ENCODE peak calls at places on chromosomes 11 and 22, in ten cellular contexts. One of them, this sample, is unnamed.
A peak's percentile ranks its signal among the peaks of the same experiment; 100 is the strongest.

GRCh38 chr11:7648264-7648663 is 25.0 kb downstream of the CYB5R2 start:
- DNase-seq in DND-41: no peak
- DNase-seq in occipital lobe: no peak
- DNase-seq in amniotic stem cell: no peak
- DNase-seq in HEK293T: no peak
- DNase-seq in mammary epithelial cell: no peak
- DNase-seq in stimulated activated CD4-positive, alpha-beta T cell treated with anti-CD3 and anti-CD28 coated beads, Interleukin-1b, Interleukin-23, amount 100 ng/mL, for 24 hours: no peak
- DNase-seq in HuH-7: no peak
- DNase-seq in small intestine: peak; percentile 83
- DNase-seq in retina: no peak
- DNase-seq in this sample: no peak

GRCh38 chr11:2795491-2795991 is 90.0 kb downstream of the CDKN1C start:
- DNase-seq in HEK293T: no peak
- DNase-seq in mammary epithelial cell: no peak
- DNase-seq in small intestine: no peak
- DNase-seq in retina: no peak
- DNase-seq in DND-41: no peak
- DNase-seq in occipital lobe: no peak
- DNase-seq in HuH-7: no peak
- DNase-seq in amniotic stem cell: no peak
- DNase-seq in stimulated activated CD4-positive, alpha-beta T cell treated with anti-CD3 and anti-CD28 coated beads, Interleukin-1b, Interleukin-23, amount 100 ng/mL, for 24 hours: no peak
- DNase-seq in this sample: no peak

GRCh38 chr11:45108070-45109064 is 38.1 kb upstream of the PRDM11 start:
- DNase-seq in mammary epithelial cell: no peak
- DNase-seq in HEK293T: no peak
- DNase-seq in stimulated activated CD4-positive, alpha-beta T cell treated with anti-CD3 and anti-CD28 coated beads, Interleukin-1b, Interleukin-23, amount 100 ng/mL, for 24 hours: no peak
- DNase-seq in small intestine: peak; percentile 53
- DNase-seq in occipital lobe: no peak
- DNase-seq in amniotic stem cell: no peak
- DNase-seq in retina: no peak
- DNase-seq in DND-41: no peak
- DNase-seq in HuH-7: no peak
- DNase-seq in this sample: no peak

GRCh38 chr22:47547239-47547661 is 784.8 kb downstream of the TBC1D22A start:
- DNase-seq in mammary epithelial cell: no peak
- DNase-seq in occipital lobe: no peak
- DNase-seq in amniotic stem cell: no peak
- DNase-seq in retina: no peak
- DNase-seq in DND-41: no peak
- DNase-seq in small intestine: no peak
- DNase-seq in HuH-7: no peak
- DNase-seq in HEK293T: no peak
- DNase-seq in stimulated activated CD4-positive, alpha-beta T cell treated with anti-CD3 and anti-CD28 coated beads, Interleukin-1b, Interleukin-23, amount 100 ng/mL, for 24 hours: no peak
- DNase-seq in this sample: no peak

GRCh38 chr11:92226331-92227232 is 2.0 kb downstream of the FAT3 start:
- DNase-seq in stimulated activated CD4-positive, alpha-beta T cell treated with anti-CD3 and anti-CD28 coated beads, Interleukin-1b, Interleukin-23, amount 100 ng/mL, for 24 hours: no peak
- DNase-seq in small intestine: no peak
- DNase-seq in retina: peak; percentile 82
- DNase-seq in HEK293T: peak; percentile 27
- DNase-seq in amniotic stem cell: no peak
- DNase-seq in occipital lobe: peak; percentile 43
- DNase-seq in HuH-7: no peak
- DNase-seq in mammary epithelial cell: peak; percentile 7
- DNase-seq in DND-41: no peak
- DNase-seq in this sample: no peak

GRCh38 chr11:57324154-57324885 is 432 bp downstream of the TNKS1BP1 start:
- DNase-seq in HEK293T: peak; percentile 47
- DNase-seq in stimulated activated CD4-positive, alpha-beta T cell treated with anti-CD3 and anti-CD28 coated beads, Interleukin-1b, Interleukin-23, amount 100 ng/mL, for 24 hours: no peak
- DNase-seq in amniotic stem cell: peak; percentile 19
- DNase-seq in mammary epithelial cell: no peak
- DNase-seq in HuH-7: peak; percentile 55
- DNase-seq in retina: peak; percentile 87
- DNase-seq in DND-41: peak; percentile 56
- DNase-seq in small intestine: no peak
- DNase-seq in occipital lobe: no peak
- DNase-seq in this sample: no peak

GRCh38 chr11:62540804-62541671 is 5.6 kb downstream of the AHNAK start:
- DNase-seq in small intestine: no peak
- DNase-seq in stimulated activated CD4-positive, alpha-beta T cell treated with anti-CD3 and anti-CD28 coated beads, Interleukin-1b, Interleukin-23, amount 100 ng/mL, for 24 hours: no peak
- DNase-seq in DND-41: no peak
- DNase-seq in HuH-7: no peak
- DNase-seq in mammary epithelial cell: no peak
- DNase-seq in HEK293T: no peak
- DNase-seq in occipital lobe: no peak
- DNase-seq in amniotic stem cell: no peak
- DNase-seq in retina: no peak
- DNase-seq in this sample: no peak

GRCh38 chr11:28228196-28228595 is 120.0 kb downstream of the METTL15 start:
- DNase-seq in amniotic stem cell: no peak
- DNase-seq in small intestine: no peak
- DNase-seq in HEK293T: no peak
- DNase-seq in mammary epithelial cell: peak; percentile 10
- DNase-seq in retina: no peak
- DNase-seq in occipital lobe: no peak
- DNase-seq in HuH-7: no peak
- DNase-seq in DND-41: no peak
- DNase-seq in stimulated activated CD4-positive, alpha-beta T cell treated with anti-CD3 and anti-CD28 coated beads, Interleukin-1b, Interleukin-23, amount 100 ng/mL, for 24 hours: no peak
- DNase-seq in this sample: no peak

GRCh38 chr22:19344420-19344819 is 52.9 kb upstream of the CLTCL1 start:
- DNase-seq in stimulated activated CD4-positive, alpha-beta T cell treated with anti-CD3 and anti-CD28 coated beads, Interleukin-1b, Interleukin-23, amount 100 ng/mL, for 24 hours: no peak
- DNase-seq in amniotic stem cell: no peak
- DNase-seq in small intestine: no peak
- DNase-seq in HuH-7: no peak
- DNase-seq in DND-41: no peak
- DNase-seq in retina: no peak
- DNase-seq in occipital lobe: no peak
- DNase-seq in HEK293T: no peak
- DNase-seq in mammary epithelial cell: no peak
- DNase-seq in this sample: no peak

GRCh38 chr22:36171941-36172340 is 11.4 kb upstream of the APOL3 start:
- DNase-seq in DND-41: no peak
- DNase-seq in stimulated activated CD4-positive, alpha-beta T cell treated with anti-CD3 and anti-CD28 coated beads, Interleukin-1b, Interleukin-23, amount 100 ng/mL, for 24 hours: no peak
- DNase-seq in HuH-7: no peak
- DNase-seq in small intestine: no peak
- DNase-seq in retina: no peak
- DNase-seq in HEK293T: no peak
- DNase-seq in occipital lobe: no peak
- DNase-seq in amniotic stem cell: no peak
- DNase-seq in mammary epithelial cell: no peak
- DNase-seq in this sample: no peak

GRCh38 chr22:37192232-37192631 is 4.2 kb upstream of the C1QTNF6 start:
- DNase-seq in HuH-7: no peak
- DNase-seq in mammary epithelial cell: no peak
- DNase-seq in stimulated activated CD4-positive, alpha-beta T cell treated with anti-CD3 and anti-CD28 coated beads, Interleukin-1b, Interleukin-23, amount 100 ng/mL, for 24 hours: no peak
- DNase-seq in occipital lobe: no peak
- DNase-seq in HEK293T: no peak
- DNase-seq in amniotic stem cell: no peak
- DNase-seq in DND-41: no peak
- DNase-seq in small intestine: peak; percentile 21
- DNase-seq in retina: no peak
- DNase-seq in this sample: no peak

GRCh38 chr11:117144477-117145392 is 648 bp downstream of the PAFAH1B2 start:
- DNase-seq in DND-41: peak; percentile 9
- DNase-seq in HuH-7: peak; percentile 57
- DNase-seq in stimulated activated CD4-positive, alpha-beta T cell treated with anti-CD3 and anti-CD28 coated beads, Interleukin-1b, Interleukin-23, amount 100 ng/mL, for 24 hours: peak; percentile 12
- DNase-seq in mammary epithelial cell: peak; percentile 68
- DNase-seq in occipital lobe: peak; percentile 71
- DNase-seq in small intestine: peak; percentile 65
- DNase-seq in amniotic stem cell: peak; percentile 73
- DNase-seq in retina: peak; percentile 78
- DNase-seq in HEK293T: peak; percentile 67
- DNase-seq in this sample: no peak

GRCh38 chr11:111531156-111531555 is 9.4 kb upstream of the LAYN start:
- DNase-seq in retina: no peak
- DNase-seq in mammary epithelial cell: peak; percentile 74
- DNase-seq in amniotic stem cell: no peak
- DNase-seq in DND-41: no peak
- DNase-seq in stimulated activated CD4-positive, alpha-beta T cell treated with anti-CD3 and anti-CD28 coated beads, Interleukin-1b, Interleukin-23, amount 100 ng/mL, for 24 hours: no peak
- DNase-seq in HEK293T: no peak
- DNase-seq in small intestine: no peak
- DNase-seq in occipital lobe: no peak
- DNase-seq in HuH-7: no peak
- DNase-seq in this sample: no peak

GRCh38 chr11:33867566-33867965 is 24.3 kb downstream of the LMO2 start:
- DNase-seq in occipital lobe: no peak
- DNase-seq in small intestine: no peak
- DNase-seq in HuH-7: no peak
- DNase-seq in HEK293T: no peak
- DNase-seq in amniotic stem cell: no peak
- DNase-seq in DND-41: no peak
- DNase-seq in stimulated activated CD4-positive, alpha-beta T cell treated with anti-CD3 and anti-CD28 coated beads, Interleukin-1b, Interleukin-23, amount 100 ng/mL, for 24 hours: no peak
- DNase-seq in mammary epithelial cell: no peak
- DNase-seq in retina: no peak
- DNase-seq in this sample: no peak

GRCh38 chr11:69523453-69523852 is 42.0 kb downstream of the LINC01488 start:
- DNase-seq in retina: no peak
- DNase-seq in stimulated activated CD4-positive, alpha-beta T cell treated with anti-CD3 and anti-CD28 coated beads, Interleukin-1b, Interleukin-23, amount 100 ng/mL, for 24 hours: no peak
- DNase-seq in amniotic stem cell: no peak
- DNase-seq in DND-41: no peak
- DNase-seq in HuH-7: no peak
- DNase-seq in HEK293T: no peak
- DNase-seq in small intestine: no peak
- DNase-seq in mammary epithelial cell: no peak
- DNase-seq in occipital lobe: no peak
- DNase-seq in this sample: no peak

GRCh38 chr22:34800265-34800664 is 265.7 kb upstream of the ISX start:
- DNase-seq in HuH-7: no peak
- DNase-seq in DND-41: no peak
- DNase-seq in retina: no peak
- DNase-seq in mammary epithelial cell: peak; percentile 51
- DNase-seq in amniotic stem cell: peak; percentile 44
- DNase-seq in occipital lobe: no peak
- DNase-seq in stimulated activated CD4-positive, alpha-beta T cell treated with anti-CD3 and anti-CD28 coated beads, Interleukin-1b, Interleukin-23, amount 100 ng/mL, for 24 hours: no peak
- DNase-seq in small intestine: no peak
- DNase-seq in HEK293T: no peak
- DNase-seq in this sample: no peak

GRCh38 chr22:24043957-24044356 is 32.9 kb downstream of the CABIN1 start:
- DNase-seq in occipital lobe: no peak
- DNase-seq in retina: no peak
- DNase-seq in HEK293T: no peak
- DNase-seq in DND-41: no peak
- DNase-seq in stimulated activated CD4-positive, alpha-beta T cell treated with anti-CD3 and anti-CD28 coated beads, Interleukin-1b, Interleukin-23, amount 100 ng/mL, for 24 hours: no peak
- DNase-seq in small intestine: no peak
- DNase-seq in mammary epithelial cell: no peak
- DNase-seq in HuH-7: no peak
- DNase-seq in amniotic stem cell: no peak
- DNase-seq in this sample: no peak

GRCh38 chr11:92838655-92839334 is 130.7 kb upstream of the MTNR1B start:
- DNase-seq in small intestine: no peak
- DNase-seq in retina: no peak
- DNase-seq in DND-41: no peak
- DNase-seq in mammary epithelial cell: no peak
- DNase-seq in occipital lobe: no peak
- DNase-seq in stimulated activated CD4-positive, alpha-beta T cell treated with anti-CD3 and anti-CD28 coated beads, Interleukin-1b, Interleukin-23, amount 100 ng/mL, for 24 hours: no peak
- DNase-seq in HEK293T: peak; percentile 74
- DNase-seq in amniotic stem cell: no peak
- DNase-seq in HuH-7: no peak
- DNase-seq in this sample: no peak

GRCh38 chr22:33894515-33894914 is 25.8 kb downstream of the LARGE1 start:
- DNase-seq in DND-41: no peak
- DNase-seq in amniotic stem cell: no peak
- DNase-seq in mammary epithelial cell: no peak
- DNase-seq in retina: no peak
- DNase-seq in small intestine: peak; percentile 46
- DNase-seq in HuH-7: no peak
- DNase-seq in stimulated activated CD4-positive, alpha-beta T cell treated with anti-CD3 and anti-CD28 coated beads, Interleukin-1b, Interleukin-23, amount 100 ng/mL, for 24 hours: no peak
- DNase-seq in occipital lobe: no peak
- DNase-seq in HEK293T: no peak
- DNase-seq in this sample: no peak

GRCh38 chr22:39283312-39284141 is 35.9 kb downstream of the RPL3 start:
- DNase-seq in stimulated activated CD4-positive, alpha-beta T cell treated with anti-CD3 and anti-CD28 coated beads, Interleukin-1b, Interleukin-23, amount 100 ng/mL, for 24 hours: no peak
- DNase-seq in amniotic stem cell: no peak
- DNase-seq in occipital lobe: peak; percentile 35
- DNase-seq in small intestine: no peak
- DNase-seq in retina: no peak
- DNase-seq in DND-41: no peak
- DNase-seq in HuH-7: no peak
- DNase-seq in mammary epithelial cell: peak; percentile 52
- DNase-seq in HEK293T: no peak
- DNase-seq in this sample: no peak

GRCh38 chr22:20989323-20990138 is 7.4 kb downstream of the LZTR1 start:
- DNase-seq in DND-41: no peak
- DNase-seq in stimulated activated CD4-positive, alpha-beta T cell treated with anti-CD3 and anti-CD28 coated beads, Interleukin-1b, Interleukin-23, amount 100 ng/mL, for 24 hours: no peak
- DNase-seq in mammary epithelial cell: no peak
- DNase-seq in HuH-7: no peak
- DNase-seq in occipital lobe: no peak
- DNase-seq in retina: no peak
- DNase-seq in HEK293T: no peak
- DNase-seq in amniotic stem cell: no peak
- DNase-seq in small intestine: no peak
- DNase-seq in this sample: no peak

GRCh38 chr11:118820412-118821357 is 29.7 kb upstream of the DDX6 start:
- DNase-seq in mammary epithelial cell: peak; percentile 43
- DNase-seq in DND-41: no peak
- DNase-seq in HEK293T: no peak
- DNase-seq in amniotic stem cell: no peak
- DNase-seq in small intestine: peak; percentile 81
- DNase-seq in occipital lobe: peak; percentile 33
- DNase-seq in stimulated activated CD4-positive, alpha-beta T cell treated with anti-CD3 and anti-CD28 coated beads, Interleukin-1b, Interleukin-23, amount 100 ng/mL, for 24 hours: no peak
- DNase-seq in retina: peak; percentile 2
- DNase-seq in HuH-7: no peak
- DNase-seq in this sample: no peak